ENCODE peak calls at places on chromosomes 7 and 10, in nine cellular contexts. W, D, A, O, U, Q, Y, T and C are unnamed samples.

GRCh38 chr7:102253973-102254370 is 32.7 kb upstream of the SH2B2 start:
- DNase-seq in A (no peak), T (no peak), Y (no peak), Q (no peak), W (no peak), O (no peak), U (no peak), D (no peak), C (no peak)

GRCh38 chr10:7417103-7417623 is 6.3 kb upstream of the SFMBT2 start:
- DNase-seq in A (no peak), O (no peak), T (no peak), W (peak; percentile 12), Q (no peak), U (peak; percentile 44), Y (no peak), D (no peak), C (peak; percentile 72)

GRCh38 chr10:100867564-100867963 is 45.2 kb upstream of the SLF2 start:
- DNase-seq in T (no peak), Q (no peak), A (no peak), D (no peak), W (no peak), Y (no peak), O (no peak), U (no peak), C (no peak)

GRCh38 chr10:83801983-83802382 is 337.3 kb upstream of the GHITM start:
- DNase-seq in Y (no peak), A (no peak), W (no peak), U (peak; percentile 27), D (no peak), O (no peak), T (no peak), Q (no peak), C (no peak)

GRCh38 chr7:151124205-151124880 is 38.1 kb downstream of the AGAP3 start:
- DNase-seq in Q (no peak), D (no peak), Y (no peak), A (no peak), O (no peak), T (no peak), W (no peak), U (no peak), C (no peak)

GRCh38 chr10:16967866-16968721 is 150.9 kb upstream of the RSU1 start:
- DNase-seq in A (no peak), W (peak; percentile 94), Y (no peak), O (peak; percentile 30), D (peak; percentile 67), T (no peak), Q (peak; percentile 55), U (peak; percentile 68), C (peak; percentile 93)

GRCh38 chr10:5556576-5556975 is 31.8 kb downstream of the CALML3 start:
- DNase-seq in D (no peak), Q (peak; percentile 8), O (no peak), Y (no peak), W (no peak), A (no peak), U (no peak), T (no peak), C (no peak)

GRCh38 chr10:52322323-52322722 is 8.2 kb downstream of the DKK1 start:
- DNase-seq in Y (no peak), A (no peak), O (no peak), T (no peak), D (no peak), W (no peak), Q (no peak), U (no peak), C (no peak)

GRCh38 chr10:97314677-97315076 is 4.4 kb upstream of the FRAT1 start:
- DNase-seq in A (no peak), U (no peak), Y (no peak), D (no peak), Q (no peak), T (no peak), W (no peak), O (no peak), C (peak; percentile 31)

GRCh38 chr10:16519908-16520861 is 1.5 kb downstream of the C1QL3 start:
- DNase-seq in T (no peak), Y (no peak), A (no peak), U (peak; percentile 59), O (no peak), W (no peak), D (no peak), Q (no peak), C (no peak)

GRCh38 chr7:357531-358209 is 67.7 kb downstream of the FOXL3 start:
- DNase-seq in W (no peak), Q (no peak), O (no peak), Y (no peak), A (no peak), U (no peak), T (no peak), D (no peak), C (no peak)

GRCh38 chr7:112271162-112271561 is 64.7 kb downstream of the ZNF277 start:
- DNase-seq in W (no peak), O (no peak), Y (no peak), D (no peak), A (no peak), U (no peak), Q (no peak), T (no peak), C (no peak)

GRCh38 chr7:156949541-156950380 is at the start of gene NOM1:
- DNase-seq in T (peak; percentile 86), W (peak; percentile 66), A (peak; percentile 87), U (peak; percentile 92), D (peak; percentile 92), Y (peak; percentile 45), O (peak; percentile 88), Q (peak; percentile 87), C (peak; percentile 95)

GRCh38 chr7:77935652-77936348 is 137.2 kb downstream of the PHTF2 start:
- DNase-seq in W (no peak), U (no peak), T (no peak), Y (no peak), O (no peak), Q (no peak), D (no peak), A (no peak), C (peak; percentile 5)
- TF ChIP-seq CTCF in W (no peak), U (no peak), T (peak; percentile 63), Y (peak; percentile 27), O (no peak), Q (no peak), D (peak; percentile 25), A (no peak), C (no peak)

GRCh38 chr7:96183163-96183562 is 138.7 kb downstream of the SLC25A13 start:
- DNase-seq in U (no peak), T (no peak), Q (no peak), D (no peak), A (no peak), Y (no peak), W (no peak), O (no peak), C (no peak)
- TF ChIP-seq CTCF in U (peak; percentile 20), T (no peak), Q (no peak), D (no peak), A (no peak), Y (no peak), W (no peak), O (no peak), C (no peak)

DNA sequence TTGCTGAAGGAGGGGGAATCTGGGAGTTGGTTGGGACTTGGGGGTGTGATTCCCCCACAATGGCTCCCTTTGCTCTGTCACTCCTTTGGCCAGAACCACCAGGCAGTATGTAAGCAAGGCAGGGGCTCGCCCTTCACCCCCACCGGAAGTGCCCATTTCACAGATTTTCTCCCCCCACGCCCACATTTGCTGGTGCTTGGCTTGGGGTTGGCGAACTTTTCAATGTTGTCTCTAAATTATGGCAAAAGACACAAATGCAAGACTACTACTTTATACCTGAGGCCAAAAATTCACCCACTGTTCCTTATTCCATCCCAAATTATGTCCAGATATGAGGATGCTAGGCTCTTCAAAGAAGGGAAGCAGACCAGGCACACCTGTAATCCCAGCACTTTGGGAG is 24.5 kb downstream of the RBAK start:
- DNase-seq in T (no peak), U (no peak), Q (no peak), A (no peak), W (no peak), O (no peak), Y (no peak), D (no peak), C (no peak)
- TF ChIP-seq CTCF in T (no peak), U (no peak), Q (no peak), A (no peak), W (no peak), O (no peak), Y (no peak), D (no peak), C (no peak)

DNA sequence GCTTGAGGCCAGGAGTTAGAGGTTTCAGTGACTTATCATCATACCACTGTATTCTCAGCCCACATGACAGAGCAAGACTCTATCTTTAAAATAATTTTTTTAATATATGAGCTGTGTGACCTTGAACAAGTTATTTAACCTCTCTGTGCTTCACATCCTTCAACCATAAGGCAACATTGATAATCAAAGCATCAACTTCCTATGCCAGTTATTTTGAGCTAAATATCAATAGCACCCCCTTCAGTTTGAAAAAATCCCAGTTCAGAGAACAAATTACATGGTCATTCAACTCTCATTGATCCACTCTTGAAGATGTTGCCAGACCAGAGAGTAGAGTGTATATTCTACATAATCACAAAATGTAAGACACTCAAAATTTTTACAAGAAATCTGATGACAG is 53.0 kb downstream of the ASNS start:
- DNase-seq in A (no peak), Y (no peak), Q (no peak), T (no peak), U (peak; percentile 51), D (no peak), W (no peak), O (no peak), C (no peak)
- TF ChIP-seq CTCF in A (no peak), Y (no peak), Q (no peak), T (no peak), U (peak; percentile 55), D (no peak), W (no peak), O (no peak), C (no peak)